ENCODE peak calls at places on chromosomes 2 and 18, in six cellular contexts. V is foreskin fibroblast, R is adrenal gland, U is fibroblast of mammary gland, H is esophagus squamous epithelium, T is lower lobe of right lung. Y is an unnamed sample.

GRCh38 chr2:106189325-106189724 is 4.8 kb downstream of the UXS1 start:
- DNase-seq in V (no peak), H (no peak), T (no peak), U (no peak), R (no peak), Y (no peak)

GRCh38 chr2:41782306-41783158 is 265.3 kb upstream of the PKDCC start:
- DNase-seq in V (peak), U (peak), R (peak), T (no peak), H (no peak), Y (no peak)

GRCh38 chr2:28543316-28544068 is 47.6 kb downstream of the PLB1 start:
- DNase-seq in H (no peak), V (no peak), U (peak), T (no peak), R (no peak), Y (no peak)

GRCh38 chr2:235541016-235541415 is 47.2 kb downstream of the AGAP1 start:
- DNase-seq in T (no peak), R (no peak), V (no peak), H (no peak), U (no peak), Y (no peak)

GRCh38 chr18:40375811-40376210 is 1579.2 kb upstream of the PIK3C3 start:
- DNase-seq in R (no peak), U (no peak), V (peak), T (no peak), H (no peak), Y (no peak)

GRCh38 chr2:53450885-53451284 is 316.7 kb upstream of the CHAC2 start:
- DNase-seq in T (peak), H (no peak), V (no peak), U (no peak), R (no peak), Y (no peak)

GRCh38 chr18:20971886-20972267 is 139.7 kb downstream of the ROCK1 start:
- DNase-seq in R (no peak), H (no peak), U (peak), V (peak), T (no peak), Y (no peak)

GRCh38 chr2:25265022-25265421 is 76.7 kb downstream of the DNMT3A start:
- DNase-seq in V (no peak), H (no peak), T (no peak), U (no peak), R (no peak), Y (no peak)

GRCh38 chr2:6423944-6424343 is 441.8 kb downstream of the CMPK2 start:
- DNase-seq in U (no peak), R (no peak), V (peak), H (no peak), T (no peak), Y (no peak)

GRCh38 chr2:125582521-125582920 is 1073.4 kb upstream of the GYPC start:
- DNase-seq in H (no peak), T (no peak), V (no peak), R (no peak), U (no peak), Y (no peak)

GRCh38 chr18:4144201-4144600 is 310.9 kb downstream of the DLGAP1 start:
- DNase-seq in U (no peak), T (no peak), H (no peak), V (no peak), R (no peak), Y (no peak)

GRCh38 chr2:142165790-142166189 is 35.0 kb upstream of the LRP1B start:
- DNase-seq in U (peak), H (no peak), R (no peak), T (no peak), V (no peak), Y (peak)

GRCh38 chr18:2982452-2983172 is 30.3 kb downstream of the LPIN2 start:
- DNase-seq in R (no peak), V (no peak), T (no peak), H (no peak), U (no peak), Y (no peak)

GRCh38 chr18:65567372-65567771 is 183.4 kb upstream of the CDH7 start:
- DNase-seq in H (no peak), T (no peak), R (no peak), U (no peak), V (no peak), Y (no peak)

GRCh38 chr2:45432406-45432805 is 178.7 kb downstream of the SRBD1 start:
- DNase-seq in V (no peak), H (no peak), R (no peak), T (no peak), U (no peak), Y (no peak)

GRCh38 chr2:217166241-217166640 is 306.4 kb upstream of the TNP1 start:
- DNase-seq in R (no peak), T (no peak), H (no peak), U (peak), V (peak), Y (peak)

GRCh38 chr2:85787981-85788340 is 34.2 kb downstream of the ATOH8 start:
- DNase-seq in U (no peak), V (no peak), T (no peak), R (no peak), H (no peak), Y (no peak)

GRCh38 chr2:70086278-70086837 is 919 bp upstream of the PCBP1 start:
- DNase-seq in H (peak), U (peak), T (peak), V (peak), R (peak), Y (no peak)

GRCh38 chr2:237718277-237718634 is 80.3 kb upstream of the RBM44 start:
- DNase-seq in U (no peak), R (no peak), H (no peak), V (no peak), T (no peak), Y (no peak)

GRCh38 chr2:70443726-70444125 is 109.9 kb downstream of the TGFA start:
- DNase-seq in T (no peak), U (no peak), H (no peak), R (no peak), V (no peak), Y (no peak)

GRCh38 chr2:137888845-137889244 is 75.4 kb upstream of the HNMT start:
- DNase-seq in H (no peak), V (peak), R (peak), T (peak), U (peak), Y (no peak)

GRCh38 chr18:10973579-10974260 is 175.6 kb downstream of the PIEZO2 start:
- DNase-seq in R (no peak), H (no peak), U (peak), T (no peak), V (peak), Y (no peak)

GRCh38 chr2:120108749-120109148 is 95.9 kb downstream of the EPB41L5 start:
- DNase-seq in R (no peak), U (peak), H (no peak), V (peak), T (no peak), Y (no peak)

GRCh38 chr2:188971316-188971930 is 2.8 kb upstream of the COL3A1 start:
- DNase-seq in R (no peak), V (no peak), U (peak), H (no peak), T (no peak), Y (no peak)

GRCh38 chr18:61948196-61948800 is 55.5 kb upstream of the RNF152 start:
- DNase-seq in U (no peak), H (no peak), R (no peak), V (peak), T (no peak), Y (no peak)

GRCh38 chr2:135829420-135829983 is 7.5 kb downstream of the LCT start:
- DNase-seq in U (no peak), R (no peak), H (no peak), T (no peak), V (no peak), Y (no peak)

GRCh38 chr2:158618859-158619490 is 162.2 kb downstream of the PKP4 start:
- DNase-seq in H (no peak), R (no peak), V (no peak), U (peak), T (no peak), Y (no peak)

GRCh38 chr2:96156011-96156820 is 11.0 kb upstream of the DUSP2 start:
- DNase-seq in V (no peak), T (no peak), H (no peak), U (no peak), R (no peak), Y (no peak)
- H3K4me3 ChIP-seq in V (no peak), T (no peak), H (no peak), U (no peak), R (no peak), Y (no peak)

DNA sequence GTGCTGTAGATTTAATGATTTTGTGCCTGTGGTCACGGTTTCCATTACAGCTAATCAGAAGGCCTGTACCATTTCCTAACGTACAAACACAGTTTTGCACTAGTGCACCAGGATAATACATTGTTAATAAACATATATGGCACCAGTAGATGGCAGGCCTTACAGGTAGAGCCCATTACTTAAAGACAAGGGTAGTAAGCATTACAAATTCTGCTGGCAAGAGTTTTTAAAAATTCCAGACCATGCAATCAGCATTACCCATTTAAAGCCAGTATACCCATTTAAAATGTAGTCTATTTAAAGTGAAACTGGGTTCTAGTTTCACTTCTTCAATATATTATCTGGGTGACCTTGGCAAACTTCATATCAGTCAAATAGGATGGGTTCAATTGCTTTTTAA is 224.2 kb downstream of the NUP35 start:
- DNase-seq in H (no peak), U (no peak), T (no peak), V (no peak), R (no peak), Y (no peak)
- TF ChIP-seq CTCF in H (no peak), U (no peak), T (no peak), V (no peak), R (no peak), Y (no peak)

DNA sequence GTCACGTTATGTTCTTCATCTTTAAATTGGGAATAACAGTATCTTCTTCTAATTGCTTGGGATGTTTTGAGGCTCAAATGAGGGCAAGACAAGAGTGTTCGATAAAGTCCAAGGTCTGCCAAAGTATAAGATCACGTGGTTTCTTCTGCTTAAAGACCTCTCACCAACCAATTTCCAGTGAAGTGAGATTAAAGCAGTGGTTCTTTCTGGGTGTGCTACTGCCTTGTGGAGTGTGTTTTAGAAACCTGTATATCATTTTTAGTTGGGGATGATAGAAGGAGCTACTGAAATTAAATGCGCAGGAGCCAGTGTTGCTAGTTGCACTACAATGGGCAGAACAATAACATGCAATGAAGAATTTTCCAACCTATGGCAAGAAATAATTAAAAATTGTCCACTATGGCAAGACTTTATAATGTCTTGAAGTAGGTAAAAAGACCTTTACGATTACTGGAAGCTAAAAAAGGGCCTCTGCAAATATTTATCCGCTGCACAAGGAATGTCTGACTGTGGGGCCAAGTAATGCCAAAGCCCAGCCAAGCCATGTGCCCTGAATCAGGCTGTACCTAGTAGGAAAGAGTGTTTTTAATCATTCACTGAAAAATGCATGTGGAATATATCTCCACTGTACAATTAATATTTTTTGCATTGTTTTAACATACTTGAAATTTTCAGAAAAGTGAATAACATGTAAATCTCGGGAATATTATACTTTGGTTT is 244.5 kb upstream of the REG3G start:
- DNase-seq in H (no peak), V (no peak), U (no peak), T (no peak), R (no peak), Y (no peak)
- H3K4me3 ChIP-seq in H (no peak), V (no peak), U (no peak), T (no peak), R (no peak), Y (no peak)

GRCh38 chr18:58051765-58052460 is 7.9 kb downstream of the NEDD4L start:
- DNase-seq in V (no peak), U (peak), T (no peak), H (no peak), R (no peak), Y (no peak)
- TF ChIP-seq CTCF in V (peak), U (peak), T (peak), H (peak), R (peak), Y (peak)

GRCh38 chr18:49021076-49021432 is 70.3 kb upstream of the SMAD7 start:
- DNase-seq in V (no peak), R (peak), T (no peak), U (no peak), H (no peak), Y (no peak)

GRCh38 chr18:49020129-49020528 is 69.4 kb upstream of the SMAD7 start:
- DNase-seq in U (no peak), R (peak), V (no peak), H (no peak), T (no peak), Y (no peak)

GRCh38 chr18:49022311-49023280 is 71.8 kb upstream of the SMAD7 start:
- DNase-seq in V (no peak), T (no peak), R (peak), H (no peak), U (no peak), Y (no peak)

GRCh38 chr18:49020621-49021021 is 69.9 kb upstream of the SMAD7 start:
- DNase-seq in U (no peak), T (no peak), R (no peak), V (no peak), H (no peak), Y (no peak)

GRCh38 chr18:49021433-49022129 is 70.8 kb upstream of the SMAD7 start:
- DNase-seq in U (peak), H (no peak), V (no peak), T (peak), R (peak), Y (no peak)
- H3K4me3 ChIP-seq in U (no peak), H (peak), V (no peak), T (peak), R (no peak), Y (no peak)

GRCh38 chr2:172972005-172972619 is 103.5 kb upstream of the MAP3K20 start:
- DNase-seq in H (no peak), R (no peak), T (peak), V (peak), U (peak), Y (no peak)
- TF ChIP-seq CTCF in H (peak), R (peak), T (peak), V (peak), U (peak), Y (peak)

DNA sequence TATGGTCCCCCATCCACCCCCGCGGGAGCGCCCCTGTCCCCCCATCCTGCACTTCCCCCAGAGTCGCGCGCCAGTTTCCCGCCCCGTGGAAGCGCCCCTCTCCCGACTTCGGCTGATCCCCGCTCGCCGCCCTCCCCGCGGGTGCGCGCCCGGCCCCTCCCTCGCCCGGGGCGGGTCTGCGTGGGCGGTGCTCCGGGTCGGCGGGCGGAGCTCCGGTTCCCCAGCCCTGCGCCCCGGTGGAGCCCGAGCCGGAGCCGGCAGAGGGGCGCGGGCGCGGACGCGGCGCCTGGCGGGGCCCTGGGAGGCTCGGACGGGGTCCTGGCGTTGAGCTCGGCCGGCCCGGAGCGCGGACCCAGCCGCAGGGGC is at the start of gene SNTG2:
- DNase-seq in H (no peak), V (peak), U (no peak), R (peak), T (no peak), Y (no peak)
- H3K4me3 ChIP-seq in H (peak), V (peak), U (peak), R (no peak), T (peak), Y (peak)

GRCh38 chr2:74119324-74119723 is 28.4 kb downstream of the BOLA3 start:
- DNase-seq in T (no peak), U (peak), V (peak), H (no peak), R (peak), Y (no peak)
- TF ChIP-seq CTCF in T (no peak), U (peak), V (peak), H (no peak), R (no peak), Y (no peak)

GRCh38 chr18:54257015-54257414 is 12.3 kb upstream of the POLI start:
- DNase-seq in H (no peak), R (no peak), U (no peak), V (no peak), T (no peak), Y (no peak)

GRCh38 chr18:54251606-54252400 is 17.5 kb upstream of the POLI start:
- DNase-seq in R (no peak), H (no peak), U (no peak), T (no peak), V (no peak), Y (no peak)

GRCh38 chr18:54255141-54255540 is 14.2 kb upstream of the POLI start:
- DNase-seq in T (no peak), R (no peak), V (no peak), U (no peak), H (no peak), Y (no peak)

GRCh38 chr18:54250846-54251251 is 18.5 kb upstream of the POLI start:
- DNase-seq in R (no peak), U (no peak), T (no peak), H (no peak), V (no peak), Y (no peak)

DNA sequence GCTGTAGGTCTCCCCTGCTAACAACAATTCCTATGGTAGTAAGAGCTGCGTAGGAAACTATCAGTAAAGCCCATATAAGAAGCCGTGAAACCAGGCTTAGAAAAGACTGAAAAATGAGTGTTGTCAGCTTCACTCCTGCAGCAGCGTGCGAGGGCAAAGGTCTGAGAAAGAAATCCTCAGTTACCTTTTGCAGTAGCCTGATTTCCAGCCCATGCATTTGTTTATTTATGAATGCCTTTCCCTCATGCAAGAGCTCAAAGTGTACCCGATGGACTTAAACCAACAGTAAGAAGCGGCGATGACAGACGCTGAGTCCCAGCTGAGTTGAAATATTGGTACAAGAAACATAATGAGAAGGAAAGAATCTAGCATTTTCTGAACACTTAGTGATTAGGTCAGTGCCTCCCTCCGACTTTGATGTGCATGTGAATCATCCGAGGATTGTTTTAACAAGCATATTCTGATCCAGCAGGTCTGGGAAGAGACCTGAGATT is 15.0 kb upstream of the POLI start:
- DNase-seq in R (no peak), H (no peak), T (no peak), U (peak), V (peak), Y (no peak)
- H3K4me3 ChIP-seq in R (no peak), H (no peak), T (no peak), U (no peak), V (no peak), Y (no peak)

GRCh38 chr2:201916565-201916964 is 110.2 kb downstream of the CDK15 start:
- DNase-seq in U (no peak), V (no peak), R (no peak), H (no peak), T (no peak), Y (no peak)

GRCh38 chr2:201911372-201911771 is 105.0 kb downstream of the CDK15 start:
- DNase-seq in H (no peak), R (no peak), T (no peak), U (no peak), V (no peak), Y (no peak)

GRCh38 chr2:201913197-201913596 is 106.9 kb downstream of the CDK15 start:
- DNase-seq in H (no peak), U (no peak), R (no peak), T (no peak), V (no peak), Y (no peak)

GRCh38 chr2:201918981-201919380 is 112.6 kb downstream of the CDK15 start:
- DNase-seq in H (no peak), V (no peak), R (no peak), T (no peak), U (no peak), Y (no peak)

DNA sequence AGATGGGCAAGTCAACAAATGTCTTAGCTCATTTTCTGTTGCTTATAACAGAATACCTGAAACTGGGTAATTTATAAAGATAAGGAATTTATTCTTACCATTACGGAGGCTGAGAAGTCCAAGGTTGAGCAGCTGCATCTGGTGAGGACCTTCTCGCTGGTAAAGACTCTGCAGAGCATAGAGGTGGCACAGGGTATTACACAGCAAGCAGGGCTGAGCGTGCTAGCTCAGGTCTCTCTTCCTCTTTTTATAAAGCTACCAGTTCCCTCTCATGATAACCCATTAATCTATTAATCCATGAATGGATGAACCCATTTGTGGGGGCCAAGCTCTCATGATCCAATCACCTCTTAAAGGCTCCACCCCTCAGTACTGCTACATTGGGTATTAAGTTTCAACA is 109.1 kb downstream of the CDK15 start:
- DNase-seq in U (no peak), T (no peak), R (no peak), V (no peak), H (no peak), Y (no peak)
- TF ChIP-seq CTCF in U (no peak), T (no peak), R (no peak), V (no peak), H (no peak), Y (no peak)

Y was measured in kidney epithelial cell.